ENCODE peak calls at places on chromosome 22, in nine cellular contexts. Q is activated naive CD4-positive, alpha-beta T cell treated with anti-CD3 and anti-CD28 coated beads, Interleukin-2, amount 50 U/mL, for 72 hours; S is stimulated activated naive CD8-positive, alpha-beta T cell treated with anti-CD3 and anti-CD28 coated beads, Interleukin-15, amount 100 ng/mL, for 72 hours; O is psoas muscle; C is Right ventricle myocardium inferior; U is activated T-cell treated with anti-CD3 and anti-CD28 coated beads, Interleukin-2, amount 50 U/mL, for 72 hours; G is heart right ventricle; K is T-helper 17 cell; Z is body of pancreas. V is an unnamed sample.
A peak's percentile ranks its signal among the peaks of the same experiment; 100 is the strongest.

GRCh38 chr22:23908561-23909205 is 14.5 kb downstream of the MIF start:
- ATAC-seq in S (no peak), Q (no peak), C (no peak), O (no peak), K (no peak), Z (no peak), G (no peak), U (no peak), V (no peak)

GRCh38 chr22:50697667-50698506 is 25.3 kb downstream of the SHANK3 start:
- ATAC-seq in Z (no peak), C (no peak), O (no peak), S (peak; percentile 41), K (no peak), U (no peak), Q (no peak), G (no peak), V (no peak)

GRCh38 chr22:23079814-23080521 is 9.6 kb downstream of the GNAZ start:
- ATAC-seq in O (peak; percentile 54), U (no peak), S (no peak), Q (no peak), C (no peak), Z (no peak), K (no peak), G (no peak), V (no peak)

GRCh38 chr22:21022507-21022906 is 7.5 kb downstream of the P2RX6 start:
- ATAC-seq in C (no peak), O (no peak), Z (no peak), G (no peak), K (no peak), S (no peak), U (no peak), Q (no peak), V (no peak)

GRCh38 chr22:35663371-35663770 is 15.1 kb downstream of the APOL6 start:
- ATAC-seq in Q (no peak), Z (no peak), K (no peak), U (no peak), C (no peak), G (no peak), S (no peak), O (no peak), V (no peak)

GRCh38 chr22:31637938-31638618 is 23.9 kb downstream of the PISD start:
- ATAC-seq in K (peak; percentile 28), S (peak; percentile 46), G (peak; percentile 56), Z (no peak), O (peak; percentile 47), C (peak; percentile 61), Q (no peak), U (peak; percentile 33), V (peak; percentile 47)

GRCh38 chr22:49901457-49901856 is 16.8 kb downstream of the ALG12 start:
- ATAC-seq in Z (no peak), U (no peak), O (no peak), K (no peak), C (no peak), S (no peak), G (no peak), Q (no peak), V (no peak)

GRCh38 chr22:29003975-29004646 is 57.5 kb downstream of the C22orf31 start:
- ATAC-seq in U (no peak), G (no peak), Q (no peak), S (no peak), O (peak; percentile 55), Z (peak; percentile 47), C (no peak), K (no peak), V (no peak)

GRCh38 chr22:21650823-21651520 is 8.9 kb downstream of the SDF2L1 start:
- ATAC-seq in C (peak; percentile 20), K (no peak), Z (no peak), S (no peak), G (no peak), U (no peak), Q (peak; percentile 2), O (no peak), V (no peak)

GRCh38 chr22:36352775-36353507 is 34.8 kb downstream of the MYH9 start:
- ATAC-seq in Z (peak; percentile 88), O (peak; percentile 27), C (peak; percentile 58), K (peak; percentile 56), U (peak; percentile 40), G (peak; percentile 30), S (peak; percentile 81), Q (peak; percentile 50), V (peak; percentile 17)

GRCh38 chr22:36964110-36964509 is 50.7 kb downstream of the CSF2RB start:
- ATAC-seq in U (no peak), O (no peak), C (no peak), Q (no peak), G (no peak), Z (no peak), K (no peak), S (no peak), V (no peak)

V was measured in gastroesophageal sphincter.